ENCODE peak calls at places on chromosomes 1 and 21, in four cellular contexts. Y, M, X and O are unnamed samples.

GRCh38 chr1:22309572-22309971 is 142.1 kb upstream of the ZBTB40 start:
- DNase-seq in M (no peak), Y (no peak), X (no peak), O (no peak)

GRCh38 chr21:19998450-19998849 is 999.8 kb upstream of the NCAM2 start:
- DNase-seq in M (no peak), Y (no peak), X (no peak), O (no peak)

GRCh38 chr1:69888657-69889056 is 316.7 kb downstream of the LRRC40 start:
- DNase-seq in X (no peak), Y (no peak), M (no peak), O (no peak)

GRCh38 chr21:38688068-38688467 is 117.7 kb upstream of the ETS2 start:
- DNase-seq in M (no peak), Y (no peak), X (no peak), O (no peak)

GRCh38 chr1:29974345-29974744 is 738.0 kb downstream of the PTPRU start:
- DNase-seq in M (no peak), Y (no peak), X (peak; percentile 2), O (peak; percentile 32)

GRCh38 chr1:163538682-163539081 is 216.9 kb downstream of the NUF2 start:
- DNase-seq in X (no peak), Y (no peak), M (no peak), O (no peak)

GRCh38 chr21:29074007-29074376 is 544 bp upstream of the CCT8 start:
- DNase-seq in Y (no peak), M (no peak), X (no peak), O (no peak)

GRCh38 chr1:46340404-46341221 is at the start of gene NSUN4:
- DNase-seq in X (peak; percentile 98), Y (peak; percentile 90), M (peak; percentile 94), O (peak; percentile 87)

GRCh38 chr1:5717031-5717682 is 275.1 kb downstream of the NPHP4 start:
- DNase-seq in Y (no peak), X (no peak), M (no peak), O (no peak)

GRCh38 chr1:101723415-101723814 is 273.3 kb downstream of the OLFM3 start:
- DNase-seq in Y (no peak), X (no peak), M (no peak), O (no peak)

GRCh38 chr1:22142315-22143064 is 407 bp downstream of the WNT4 start:
- DNase-seq in X (no peak), M (peak; percentile 42), Y (no peak), O (no peak)

GRCh38 chr1:15799004-15799867 is 8.2 kb downstream of the UQCRHL start:
- DNase-seq in Y (peak; percentile 31), M (peak; percentile 65), X (peak; percentile 97), O (peak; percentile 87)

DNA sequence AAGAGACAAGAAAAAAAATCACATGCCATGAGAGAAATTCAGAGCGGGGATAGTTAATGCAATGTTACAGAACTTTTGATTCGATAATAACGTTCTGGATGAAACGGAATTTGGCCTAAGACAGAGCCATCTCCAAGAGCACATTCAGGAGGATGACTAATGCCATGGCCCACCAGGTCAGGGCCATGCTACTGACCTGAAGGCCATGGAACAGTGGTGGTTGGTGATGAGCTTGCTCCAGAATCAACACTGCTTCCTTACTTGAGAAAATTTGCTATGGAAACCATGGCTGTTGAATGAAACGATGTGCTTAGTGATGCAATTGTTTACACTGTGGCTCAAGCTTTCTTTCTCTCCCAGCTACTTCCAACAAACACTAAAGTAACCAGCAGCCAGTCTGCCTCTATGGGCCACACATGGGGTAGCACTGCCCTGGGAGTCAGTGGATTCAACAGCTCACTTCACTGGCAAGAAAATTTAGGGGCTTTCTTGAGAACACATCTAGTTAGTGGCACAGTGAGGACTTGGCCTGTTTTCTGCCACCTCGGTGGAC is 299.1 kb downstream of the PCP4 start:
- DNase-seq in X (no peak), M (no peak), Y (no peak), O (no peak)
- TF ChIP-seq CTCF in X (no peak), M (no peak), Y (no peak), O (no peak)

GRCh38 chr1:216961516-216961915 is 238.3 kb upstream of the ESRRG start:
- DNase-seq in X (no peak), M (no peak), Y (no peak), O (no peak)
- TF ChIP-seq CTCF in X (no peak), M (no peak), Y (no peak), O (no peak)

GRCh38 chr1:156124557-156125483 is 10.3 kb downstream of the LMNA start:
- DNase-seq in X (peak; percentile 48), Y (no peak), M (peak; percentile 64), O (no peak)

GRCh38 chr1:156122086-156122485 is 7.6 kb downstream of the LMNA start:
- DNase-seq in Y (no peak), M (no peak), X (no peak), O (no peak)

GRCh38 chr1:156121441-156121840 is 6.9 kb downstream of the LMNA start:
- DNase-seq in X (no peak), Y (no peak), M (no peak), O (no peak)

GRCh38 chr1:156122519-156123355 is 8.2 kb downstream of the LMNA start:
- DNase-seq in Y (peak; percentile 84), X (peak; percentile 94), M (peak; percentile 50), O (no peak)

DNA sequence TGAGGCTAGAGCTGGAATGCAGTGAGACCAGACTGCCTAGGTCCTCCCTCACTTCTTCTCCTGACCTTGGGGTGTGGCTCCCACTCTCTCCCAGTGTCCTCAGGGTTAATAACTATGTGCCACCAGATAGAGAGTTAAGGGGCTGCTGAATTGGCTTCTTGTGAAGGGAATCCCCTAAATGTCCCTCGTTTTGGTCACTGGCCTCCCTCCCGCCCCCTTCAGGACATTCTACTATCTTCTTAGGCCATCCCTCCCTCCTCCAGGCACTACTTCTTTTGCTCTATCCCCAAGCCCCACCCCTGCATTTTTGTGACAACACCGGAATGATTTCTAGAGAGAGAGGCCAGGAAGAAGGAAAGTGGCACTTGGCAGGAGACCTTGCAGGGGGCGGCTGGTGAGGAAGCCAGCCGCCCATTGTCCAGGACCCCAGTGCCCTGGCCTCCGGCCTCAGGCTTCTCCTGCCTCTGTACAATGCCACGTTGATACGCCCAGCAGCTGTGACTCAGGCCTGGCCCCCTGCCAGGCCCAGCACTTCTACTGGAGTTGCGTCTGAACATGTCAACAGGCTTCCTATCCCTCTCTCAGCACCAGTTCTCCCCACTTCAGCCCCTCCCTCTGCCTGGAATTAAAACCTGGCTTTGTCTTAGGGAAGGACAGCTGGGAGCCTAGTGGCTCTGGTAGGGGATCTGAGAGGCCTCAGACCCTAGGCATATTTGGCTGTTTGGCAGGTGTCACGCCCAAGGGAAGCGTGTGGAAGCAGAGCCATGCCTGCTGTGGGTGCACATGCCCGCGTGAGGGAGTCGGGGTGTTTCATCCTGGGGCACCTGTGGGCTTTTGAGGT is 9.1 kb downstream of the LMNA start:
- DNase-seq in M (peak; percentile 95), X (peak; percentile 98), Y (peak; percentile 96), O (peak; percentile 97)
- TF ChIP-seq CTCF in M (no peak), X (peak; percentile 30), Y (no peak), O (peak; percentile 34)

DNA sequence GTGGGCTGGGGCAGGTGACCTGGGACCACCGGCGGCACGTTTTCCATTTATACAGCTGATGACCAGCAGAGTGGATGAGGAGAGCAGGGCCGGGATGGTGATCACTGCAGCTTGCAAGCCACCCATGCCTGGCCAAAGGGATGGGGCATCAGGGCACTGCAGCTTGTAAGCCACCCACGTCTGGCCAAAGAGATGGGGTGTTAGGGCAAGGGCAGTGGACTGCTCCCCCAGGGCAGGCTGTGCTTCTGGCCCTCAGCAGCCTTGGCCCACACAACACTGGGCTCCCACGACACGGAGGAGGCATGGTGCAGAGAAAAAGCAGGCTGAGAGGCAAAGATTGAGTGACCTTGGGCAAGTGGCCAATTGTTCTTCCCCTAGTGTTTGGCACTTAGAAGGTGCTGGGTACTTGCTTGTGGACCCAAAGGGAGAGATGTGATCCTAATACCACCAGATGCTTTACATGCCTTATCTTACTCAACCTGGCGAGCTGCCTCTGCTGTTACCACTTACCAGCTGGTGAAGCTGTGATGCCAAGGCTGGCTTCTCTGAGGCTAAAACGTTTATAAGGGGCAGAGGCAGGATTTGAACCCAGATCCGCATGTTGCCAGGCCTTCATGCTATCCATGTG is 48.3 kb downstream of the TRIM62 start:
- DNase-seq in M (no peak), Y (no peak), X (no peak), O (no peak)
- TF ChIP-seq CTCF in M (no peak), Y (no peak), X (no peak), O (no peak)

GRCh38 chr1:57770772-57771171 is 346.9 kb upstream of the DAB1 start:
- DNase-seq in X (peak; percentile 3), Y (no peak), M (no peak), O (no peak)
- TF ChIP-seq CTCF in X (no peak), Y (peak; percentile 9), M (no peak), O (no peak)

GRCh38 chr1:105641407-105641806 is 1415.1 kb upstream of the PRMT6 start:
- DNase-seq in M (no peak), Y (no peak), X (no peak), O (no peak)
- TF ChIP-seq CTCF in M (no peak), Y (no peak), X (no peak), O (no peak)

DNA sequence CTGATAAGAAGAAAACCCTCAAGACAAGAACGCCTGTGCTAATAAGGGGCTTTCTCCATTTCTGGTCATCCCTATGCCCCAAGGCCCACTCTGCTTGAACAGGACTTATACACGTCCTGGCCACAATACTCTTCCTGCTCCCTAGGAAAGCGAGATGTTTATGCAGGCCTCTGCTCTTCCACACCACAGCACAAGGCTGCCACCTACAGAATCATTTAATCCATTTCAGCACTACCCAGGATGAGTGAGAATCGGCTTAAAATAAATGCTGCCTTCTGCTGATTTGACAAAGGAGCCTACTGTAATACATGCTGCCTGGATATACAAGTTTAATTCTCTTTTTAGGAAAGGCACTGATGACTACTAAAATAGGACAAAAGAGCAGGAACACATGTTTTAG is 29.4 kb downstream of the FRRS1 start:
- DNase-seq in X (peak; percentile 76), Y (no peak), M (no peak), O (peak; percentile 15)
- TF ChIP-seq CTCF in X (peak; percentile 56), Y (peak; percentile 52), M (no peak), O (peak; percentile 46)

DNA sequence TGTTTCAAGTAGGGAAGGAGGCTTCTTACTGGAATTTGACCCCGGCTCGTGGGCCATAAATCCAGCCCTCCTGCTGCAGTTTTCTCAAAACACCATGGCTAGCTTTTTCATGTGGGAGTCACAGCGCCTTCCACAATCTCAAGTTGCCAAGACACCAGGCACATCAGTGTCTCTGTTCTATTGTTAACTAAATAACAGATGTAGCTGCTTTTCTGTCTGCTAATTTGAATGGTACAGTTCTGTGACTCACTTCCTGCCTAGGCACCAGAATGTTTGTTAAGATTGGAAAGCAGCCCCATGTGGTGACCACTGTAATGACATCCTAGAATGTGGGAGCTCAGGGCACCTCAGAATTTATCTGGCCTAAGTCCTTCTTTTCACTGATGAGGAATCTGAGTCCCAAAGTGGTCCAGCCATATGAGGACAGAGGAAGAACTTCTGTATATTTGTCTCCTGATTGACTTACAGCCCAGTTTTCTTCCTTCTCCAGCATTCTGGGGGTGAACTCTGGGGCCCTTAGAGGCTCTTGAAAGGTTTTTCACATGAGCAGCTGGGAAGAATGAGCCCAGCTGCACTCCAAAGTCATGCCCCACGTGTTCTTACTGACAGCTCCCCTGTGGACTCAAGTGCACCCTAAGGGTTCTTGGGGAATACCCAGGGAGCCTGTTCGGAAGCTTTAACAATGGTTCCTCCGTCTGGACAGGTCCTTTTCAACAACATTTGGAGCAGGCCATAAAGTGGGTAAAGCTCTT is 27.5 kb downstream of the TRIM45 start:
- DNase-seq in M (no peak), Y (no peak), X (peak; percentile 50), O (no peak)
- TF ChIP-seq CTCF in M (no peak), Y (peak; percentile 37), X (no peak), O (peak; percentile 22)

GRCh38 chr1:80656011-80656627 is 1144.6 kb upstream of the ADGRL2 start:
- DNase-seq in Y (no peak), M (no peak), X (peak; percentile 39), O (no peak)
- TF ChIP-seq CTCF in Y (no peak), M (no peak), X (no peak), O (no peak)